ENCODE peak calls at places on chromosomes 13 and 19, in four cellular contexts. Q is fibroblast of lung, J is hepatocyte, T is neural progenitor cell. L is an unnamed sample.

GRCh38 chr13:75305057-75305456 is 176.9 kb downstream of the TBC1D4 start:
- DNase-seq in Q (peak), J (no peak), T (no peak), L (no peak)

GRCh38 chr13:26562538-26562890 is 5.0 kb downstream of the WASF3 start:
- DNase-seq in Q (peak), J (no peak), T (no peak), L (no peak)

GRCh38 chr13:113129480-113129879 is 6.9 kb downstream of the F10 start:
- DNase-seq in Q (no peak), J (no peak), T (no peak), L (no peak)

GRCh38 chr19:38433268-38433733 is at the start of gene RYR1:
- DNase-seq in Q (peak), J (peak), T (peak), L (peak)

GRCh38 chr13:43285891-43286602 is 262.7 kb downstream of the DNAJC15 start:
- DNase-seq in Q (peak), J (no peak), T (peak), L (no peak)

GRCh38 chr19:41310031-41310831 is at the start of gene CCDC97:
- DNase-seq in Q (peak), J (peak), T (peak), L (peak)

GRCh38 chr19:3338541-3339181 is 27.7 kb upstream of the NFIC start:
- DNase-seq in Q (no peak), J (no peak), T (no peak), L (peak)

GRCh38 chr19:16386619-16387240 is 62.1 kb downstream of the KLF2 start:
- DNase-seq in Q (peak), J (peak), T (peak), L (no peak)

GRCh38 chr19:10748924-10749434 is 31.1 kb downstream of the DNM2 start:
- DNase-seq in Q (peak), J (peak), T (no peak), L (peak)

GRCh38 chr19:27719034-27719433 is 1493.9 kb downstream of the UQCRFS1 start:
- DNase-seq in Q (no peak), J (no peak), T (no peak), L (no peak)
- H3K4me2 ChIP-seq in Q (no peak), J (no peak), T (no peak), L (no peak)

GRCh38 chr13:46202188-46202795 is 9.4 kb upstream of the LRRC63 start:
- DNase-seq in Q (no peak), J (no peak), T (no peak), L (no peak)
- H3K27ac ChIP-seq in Q (no peak), J (no peak), T (no peak), L (no peak)

GRCh38 chr13:48904668-48905290 is 70.9 kb upstream of the FNDC3A start:
- DNase-seq in Q (no peak), J (no peak), T (no peak), L (no peak)

GRCh38 chr13:48909088-48909389 is 66.7 kb upstream of the FNDC3A start:
- DNase-seq in Q (no peak), J (no peak), T (no peak), L (no peak)

GRCh38 chr13:48906200-48906599 is 69.5 kb upstream of the FNDC3A start:
- DNase-seq in Q (peak), J (peak), T (no peak), L (no peak)

GRCh38 chr13:48908381-48909087 is 67.2 kb upstream of the FNDC3A start:
- DNase-seq in Q (peak), J (no peak), T (no peak), L (no peak)
- H3K4me2 ChIP-seq in Q (no peak), J (no peak), T (no peak), L (no peak)

DNA sequence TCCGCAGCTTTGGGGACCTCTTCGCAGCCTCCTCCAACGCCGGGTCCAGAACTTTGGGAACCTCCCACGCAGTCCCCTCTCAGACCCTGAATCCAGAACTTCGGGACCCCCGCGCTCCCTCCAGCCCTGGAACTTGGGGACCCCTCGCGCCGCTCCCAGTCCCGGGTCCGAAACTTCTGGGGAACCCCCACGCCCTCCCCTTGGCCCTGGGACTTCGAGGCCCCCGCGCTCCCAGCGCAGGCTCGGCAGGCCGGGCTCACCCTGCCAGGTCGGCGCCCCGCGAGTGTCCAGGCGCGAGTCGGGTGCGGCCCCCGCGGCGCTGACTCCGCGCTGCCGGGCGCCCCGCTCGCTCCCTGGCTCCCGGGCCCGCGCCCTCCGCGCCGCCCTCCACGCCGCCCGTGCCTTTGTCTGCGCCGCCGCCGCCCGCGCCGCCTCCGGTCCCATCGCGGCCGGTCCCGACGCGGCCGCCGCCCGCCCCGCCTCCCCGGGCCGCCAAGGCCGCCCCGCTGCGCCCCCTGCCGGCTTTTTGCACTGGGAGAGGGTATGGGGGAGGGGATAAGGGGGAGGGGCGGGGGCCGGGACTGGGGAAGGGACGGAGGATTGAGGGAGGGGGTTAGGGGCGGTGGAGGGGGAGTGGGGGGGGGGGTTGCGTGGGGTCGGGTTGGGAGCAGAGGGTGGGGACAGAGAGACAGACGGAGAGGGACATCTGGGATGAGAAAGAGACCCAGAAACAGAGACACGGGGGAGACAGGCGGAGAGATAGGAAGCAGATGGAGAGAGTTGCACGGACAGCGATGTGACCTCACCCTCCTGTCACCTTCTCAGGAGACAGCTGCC is at the start of gene HOMER3:
- DNase-seq in Q (peak), J (peak), T (peak), L (no peak)
- H3K27ac ChIP-seq in Q (peak), J (peak), T (no peak), L (no peak)

DNA sequence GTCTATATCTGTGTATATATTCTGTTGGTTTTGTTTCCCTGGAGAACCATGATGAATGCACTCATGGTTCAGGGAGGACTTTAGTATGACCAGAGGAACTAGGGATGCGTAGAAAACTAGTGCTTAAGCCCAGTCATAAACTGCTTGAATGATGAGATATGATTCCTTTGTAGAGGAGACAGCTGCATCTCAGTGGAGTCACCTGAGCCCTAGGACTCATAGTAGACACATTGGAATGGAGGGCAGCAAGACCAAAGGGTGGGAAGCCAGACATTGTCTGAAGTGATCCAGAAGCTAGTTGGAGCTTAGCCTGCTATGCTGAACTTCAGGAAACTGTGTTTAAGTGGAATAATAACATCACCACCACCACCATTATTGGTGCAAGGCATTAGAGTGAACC is 89.5 kb upstream of the SPATA13 start:
- DNase-seq in Q (no peak), J (no peak), T (no peak), L (no peak)
- H3K4me2 ChIP-seq in Q (no peak), J (no peak), T (no peak), L (no peak)